ENCODE peak calls at places on chromosomes 11 and 22, in nine cellular contexts. I, B, T, G, N, D, C, S and R are unnamed samples.

GRCh38 chr11:93541884-93542752 is 1.1 kb downstream of the SMCO4 start:
- DNase-seq in I (peak; percentile 66), B (no peak), T (peak; percentile 52), G (no peak), N (peak; percentile 59), D (peak; percentile 38), C (peak; percentile 57), S (peak; percentile 71), R (no peak)

GRCh38 chr11:36048496-36049247 is 104.8 kb downstream of the LDLRAD3 start:
- DNase-seq in I (peak; percentile 81), B (no peak), T (no peak), G (no peak), N (no peak), D (no peak), C (peak; percentile 22), S (no peak), R (no peak)

GRCh38 chr22:30038219-30038618 is 42.0 kb upstream of the HORMAD2 start:
- DNase-seq in I (peak; percentile 94), B (peak; percentile 59), T (no peak), G (no peak), N (no peak), D (no peak), C (no peak), S (peak; percentile 83), R (peak; percentile 34)

GRCh38 chr11:111438846-111439520 is 59.9 kb upstream of the POU2AF1 start:
- DNase-seq in I (no peak), B (no peak), T (no peak), G (no peak), N (no peak), D (no peak), C (no peak), S (no peak), R (no peak)

GRCh38 chr11:76291576-76292526 is 85.5 kb upstream of the WNT11 start:
- DNase-seq in I (no peak), B (no peak), T (no peak), G (no peak), N (no peak), D (no peak), C (no peak), S (no peak), R (no peak)

GRCh38 chr22:32219030-32219429 is 14.2 kb upstream of the RFPL2 start:
- DNase-seq in I (no peak), B (no peak), T (no peak), G (no peak), N (no peak), D (peak; percentile 92), C (no peak), S (no peak), R (no peak)

GRCh38 chr11:16815047-16815767 is 76.8 kb downstream of the C11orf58 start:
- DNase-seq in I (peak; percentile 83), B (peak; percentile 76), T (no peak), G (no peak), N (no peak), D (peak; percentile 86), C (no peak), S (peak; percentile 22), R (no peak)

GRCh38 chr11:119108151-119108856 is 1.2 kb downstream of the C2CD2L start:
- DNase-seq in I (peak; percentile 30), B (no peak), T (peak; percentile 45), G (no peak), N (peak; percentile 54), D (peak; percentile 73), C (no peak), S (peak; percentile 71), R (peak; percentile 81)

GRCh38 chr11:118438314-118438931 is 2.1 kb downstream of the KMT2A start:
- DNase-seq in I (peak; percentile 97), B (no peak), T (peak; percentile 59), G (peak; percentile 35), N (peak; percentile 70), D (peak; percentile 50), C (peak; percentile 74), S (peak; percentile 71), R (peak; percentile 56)

GRCh38 chr22:24592144-24592845 is 578 bp downstream of the LRRC75B start:
- DNase-seq in I (peak; percentile 20), B (peak; percentile 76), T (peak; percentile 7), G (no peak), N (peak; percentile 42), D (no peak), C (no peak), S (no peak), R (peak; percentile 10)

GRCh38 chr22:42060489-42060888 is 10.1 kb downstream of the NAGA start:
- DNase-seq in I (no peak), B (peak; percentile 40), T (no peak), G (no peak), N (no peak), D (no peak), C (no peak), S (no peak), R (no peak)

GRCh38 chr11:75270896-75271415 is 30.4 kb downstream of the TPBGL start:
- DNase-seq in I (peak; percentile 50), B (peak; percentile 42), T (peak; percentile 48), G (peak; percentile 18), N (peak; percentile 41), D (peak; percentile 5), C (no peak), S (peak; percentile 34), R (peak; percentile 42)

GRCh38 chr11:65452806-65453490 is 30.4 kb downstream of the NEAT1 start:
- DNase-seq in I (peak; percentile 68), B (peak; percentile 55), T (no peak), G (no peak), N (no peak), D (peak; percentile 75), C (no peak), S (peak; percentile 89), R (peak; percentile 60)

GRCh38 chr11:86896486-86896885 is 58.7 kb downstream of the FZD4 start:
- DNase-seq in I (peak; percentile 79), B (no peak), T (no peak), G (no peak), N (no peak), D (no peak), C (no peak), S (no peak), R (no peak)

GRCh38 chr11:46277313-46277622 is 194 bp upstream of the CREB3L1 start:
- DNase-seq in I (peak; percentile 70), B (no peak), T (no peak), G (no peak), N (no peak), D (no peak), C (peak; percentile 89), S (no peak), R (peak; percentile 46)

GRCh38 chr11:114026355-114026754 is 33.2 kb upstream of the ZBTB16 start:
- DNase-seq in I (peak; percentile 79), B (no peak), T (no peak), G (peak; percentile 22), N (peak; percentile 66), D (peak; percentile 57), C (peak; percentile 51), S (peak; percentile 9), R (no peak)

GRCh38 chr22:19663821-19664325 is 50.4 kb upstream of the SEPTIN5 start:
- DNase-seq in I (peak; percentile 72), B (no peak), T (no peak), G (no peak), N (peak; percentile 31), D (no peak), C (no peak), S (no peak), R (no peak)

GRCh38 chr11:70410276-70410675 is 11.9 kb downstream of the CTTN start:
- DNase-seq in I (no peak), B (no peak), T (no peak), G (no peak), N (no peak), D (no peak), C (no peak), S (no peak), R (no peak)